ENCODE peak calls at places on chromosomes 1 and 21, in four cellular contexts. Q is stomach, F is PC-9, R is uterus. S is an unnamed sample.
A peak's percentile ranks its signal among the peaks of the same experiment; 100 is the strongest.

GRCh38 chr21:44911384-44912157 is 9.1 kb downstream of the ITGB2 start:
- DNase-seq in Q (peak; percentile 89), F (peak; percentile 84), R (peak; percentile 31), S (peak; percentile 90)

GRCh38 chr1:171717080-171717479 is 24.8 kb downstream of the VAMP4 start:
- DNase-seq in Q (no peak), F (no peak), R (no peak), S (no peak)

GRCh38 chr1:203769505-203770343 is 4.7 kb downstream of the LAX1 start:
- DNase-seq in Q (peak; percentile 74), F (no peak), R (peak; percentile 74), S (peak; percentile 91)

GRCh38 chr1:211711313-211711712 is 35.9 kb upstream of the NEK2 start:
- DNase-seq in Q (no peak), F (no peak), R (no peak), S (no peak)

GRCh38 chr1:165837838-165838364 is 10.5 kb downstream of the UCK2 start:
- DNase-seq in Q (no peak), F (no peak), R (no peak), S (no peak)

GRCh38 chr1:235060607-235061470 is 67.8 kb downstream of the TOMM20 start:
- DNase-seq in Q (peak; percentile 54), F (peak; percentile 99), R (no peak), S (peak; percentile 54)

GRCh38 chr1:15956150-15956549 is 19.8 kb downstream of the ZBTB17 start:
- DNase-seq in Q (no peak), F (no peak), R (no peak), S (no peak)

GRCh38 chr21:22813201-22813600 is 1815.0 kb downstream of the NCAM2 start:
- DNase-seq in Q (no peak), F (no peak), R (no peak), S (no peak)

GRCh38 chr1:80534606-80535360 is 1266.0 kb upstream of the ADGRL2 start:
- DNase-seq in Q (no peak), F (no peak), R (no peak), S (no peak)

DNA sequence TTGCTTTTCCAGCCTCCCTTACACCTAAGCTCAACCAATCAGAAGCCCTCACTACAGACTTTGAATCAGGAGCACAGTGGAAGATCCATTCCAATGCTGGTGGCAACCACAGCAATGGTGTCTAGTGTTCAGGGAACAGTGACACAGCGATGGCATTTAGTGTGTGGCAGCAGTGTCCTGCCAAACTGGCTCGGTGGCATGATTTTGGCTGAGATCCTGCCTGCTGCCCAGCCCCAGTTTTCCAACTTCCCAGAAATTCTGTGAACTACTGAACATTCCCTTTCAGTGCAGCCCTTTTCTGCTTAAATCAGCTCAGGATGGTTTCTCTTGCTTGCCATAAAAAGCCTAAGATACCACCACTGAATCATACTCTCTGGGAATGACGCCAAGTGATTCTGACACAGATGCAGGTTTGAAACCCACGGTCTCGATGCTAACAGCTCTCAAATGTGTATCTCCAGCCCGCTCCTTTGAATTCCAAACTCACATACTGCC is 8.8 kb downstream of the ASAP3 start:
- DNase-seq in Q (no peak), F (peak; percentile 58), R (peak; percentile 52), S (no peak)
- H3K27ac ChIP-seq in Q (peak overlapping the region; percentile 41), F (peak overlapping the region; percentile 29), R (no peak overlapping the region), S (no peak overlapping the region)

GRCh38 chr21:31873696-31874599 is 1.1 kb downstream of the HUNK start:
- DNase-seq in Q (peak; percentile 51), F (no peak), R (peak; percentile 46), S (peak; percentile 68)

GRCh38 chr21:31873275-31873695 is 465 bp downstream of the HUNK start:
- DNase-seq in Q (no peak), F (no peak), R (no peak), S (peak; percentile 44)

GRCh38 chr21:31877558-31877957 is 4.7 kb downstream of the HUNK start:
- DNase-seq in Q (no peak), F (no peak), R (no peak), S (no peak)

GRCh38 chr21:31874817-31875216 is 2.0 kb downstream of the HUNK start:
- DNase-seq in Q (no peak), F (no peak), R (no peak), S (peak; percentile 26)

GRCh38 chr21:31875424-31876097 is 2.7 kb downstream of the HUNK start:
- DNase-seq in Q (no peak), F (no peak), R (no peak), S (no peak)
- H3K4me3 ChIP-seq in Q (no peak overlapping the region), F (no peak overlapping the region), R (peak overlapping the region; percentile 72), S (no peak overlapping the region)

DNA sequence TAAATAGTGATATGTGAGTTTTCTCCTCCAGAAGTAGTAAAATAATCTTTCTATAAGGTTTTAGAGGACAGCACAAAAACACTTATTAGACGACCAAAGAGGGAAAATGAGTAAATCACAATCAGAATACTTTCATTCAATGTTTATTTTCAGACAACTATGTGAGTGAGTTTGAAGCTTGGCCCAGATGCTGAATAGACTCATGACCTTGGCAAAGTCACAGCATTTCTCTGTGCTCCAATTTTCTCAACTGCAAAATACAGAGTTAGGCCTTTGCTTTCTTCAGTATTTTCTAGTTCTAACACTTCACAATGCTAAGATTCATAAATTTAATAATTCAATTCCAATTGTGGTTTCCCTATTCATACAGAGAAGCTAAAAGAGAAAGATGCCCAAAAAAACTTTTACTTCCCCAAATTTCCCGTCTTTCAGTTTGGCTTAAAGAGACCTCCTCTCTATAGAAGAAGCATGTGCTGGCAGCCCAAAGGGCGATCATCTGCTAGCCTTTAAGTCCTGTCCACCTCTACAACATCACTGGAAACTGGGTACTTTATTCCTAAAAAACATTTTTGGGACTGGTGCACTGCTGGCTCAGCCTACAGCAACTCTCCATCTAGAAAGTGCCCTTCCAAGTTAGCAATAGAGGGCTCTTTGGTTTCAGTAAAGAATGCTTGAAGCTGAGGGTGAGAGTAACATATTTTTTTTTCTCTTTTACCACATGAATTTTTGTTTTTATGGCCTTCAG is 116.8 kb upstream of the GORAB start:
- DNase-seq in Q (no peak), F (no peak), R (peak; percentile 28), S (no peak)
- H3K27ac ChIP-seq in Q (peak overlapping the region; percentile 34), F (no peak overlapping the region), R (peak overlapping the region; percentile 62), S (no peak overlapping the region)

GRCh38 chr1:108878678-108879077 is 1.9 kb downstream of the GPSM2 start:
- DNase-seq in Q (no peak), F (no peak), R (no peak), S (no peak)
- H3K4me3 ChIP-seq in Q (no peak overlapping the region), F (peak overlapping the region; percentile 82), R (no peak overlapping the region), S (no peak overlapping the region)

DNA sequence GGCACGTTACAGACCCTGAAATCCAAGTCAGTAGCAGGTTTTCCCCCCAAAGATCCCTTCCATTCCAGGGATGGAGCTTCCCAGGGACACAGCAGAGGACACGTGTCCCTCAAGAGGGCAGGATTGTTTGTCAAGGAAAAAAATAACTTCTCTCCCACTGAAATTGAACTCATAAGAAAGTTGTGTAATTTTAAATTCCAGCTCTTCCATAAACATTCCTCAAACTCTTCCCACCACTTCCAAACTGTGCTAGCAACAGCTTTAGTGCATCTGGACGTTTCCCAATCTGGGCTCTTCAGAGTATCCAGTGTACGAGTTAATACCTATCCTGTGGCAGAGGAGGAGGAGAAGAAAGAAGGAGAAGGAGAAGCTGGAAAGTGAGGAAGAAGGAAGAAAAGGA is 79.6 kb downstream of the PSMG1 start:
- DNase-seq in Q (no peak), F (no peak), R (no peak), S (no peak)
- H3K27ac ChIP-seq in Q (peak overlapping the region; percentile 76), F (no peak overlapping the region), R (peak overlapping the region; percentile 67), S (peak overlapping the region; percentile 68)

GRCh38 chr1:173914366-173914871 is 2.7 kb downstream of the SERPINC1 start:
- DNase-seq in Q (peak; percentile 37), F (no peak), R (no peak), S (peak; percentile 28)
- H3K4me3 ChIP-seq in Q (no peak overlapping the region), F (no peak overlapping the region), R (no peak overlapping the region), S (no peak overlapping the region)

GRCh38 chr1:153545067-153546055 is at the start of gene S100A4:
- DNase-seq in Q (peak; percentile 97), F (peak; percentile 91), R (peak; percentile 95), S (peak; percentile 97)
- H3K27ac ChIP-seq in Q (peak within 1 kb of the TSS; percentile 80), F (peak within 1 kb of the TSS; percentile 67), R (peak within 1 kb of the TSS; percentile 86), S (peak within 1 kb of the TSS; percentile 91)